ENCODE peak calls at places on chromosomes 12 and 14, in seven cellular contexts. S is tibial artery, K is IMR-90, N is suprapubic skin, P is lung, O is neuronal stem cell, B is ovary. H is an unnamed sample.

GRCh38 chr12:65822732-65823480 is 1.4 kb upstream of the HMGA2 start:
- DNase-seq in O (peak), N (no peak), S (no peak), P (no peak), B (peak), K (peak), H (no peak)

GRCh38 chr14:74655597-74656389 is 43.8 kb upstream of the LTBP2 start:
- DNase-seq in N (no peak), B (no peak), S (no peak), K (peak), O (no peak), P (no peak), H (no peak)

GRCh38 chr12:18158774-18159557 is 69.0 kb upstream of the RERGL start:
- DNase-seq in P (no peak), N (no peak), O (no peak), K (peak), B (no peak), S (no peak), H (peak)

GRCh38 chr14:95686935-95687334 is 709 bp downstream of the TCL1B start:
- DNase-seq in S (no peak), K (no peak), N (no peak), P (no peak), B (no peak), O (no peak), H (no peak)

GRCh38 chr14:30861200-30861599 is 13.2 kb upstream of the COCH start:
- DNase-seq in O (no peak), S (no peak), B (no peak), P (no peak), N (no peak), K (no peak), H (no peak)

GRCh38 chr12:90090929-90091651 is 382.5 kb upstream of the ATP2B1 start:
- DNase-seq in B (no peak), O (peak), S (no peak), K (peak), P (peak), N (peak), H (peak)

GRCh38 chr12:50764116-50764860 is 387 bp downstream of the ATF1 start:
- DNase-seq in K (peak), N (peak), P (peak), S (peak), O (peak), B (peak), H (no peak)

GRCh38 chr12:13347241-13348043 is 150.9 kb downstream of the EMP1 start:
- DNase-seq in P (no peak), B (no peak), K (peak), O (no peak), S (no peak), N (peak), H (peak)

GRCh38 chr14:63940387-63940786 is 87.6 kb downstream of the SYNE2 start:
- DNase-seq in P (no peak), K (no peak), N (no peak), B (no peak), S (no peak), O (no peak), H (no peak)

GRCh38 chr14:52015411-52016030 is 26.2 kb downstream of the RTRAF start:
- DNase-seq in K (peak), B (no peak), O (no peak), P (no peak), N (no peak), S (no peak), H (no peak)

GRCh38 chr12:6372403-6373003 is 2.9 kb downstream of the SCNN1A start:
- DNase-seq in O (no peak), B (no peak), K (peak), S (no peak), P (peak), N (no peak), H (peak)

GRCh38 chr12:92108651-92109050 is 37.0 kb downstream of the BTG1 start:
- DNase-seq in N (no peak), K (peak), B (peak), S (no peak), P (no peak), O (no peak), H (no peak)

GRCh38 chr12:51907864-51908425 is 641 bp downstream of the ACVRL1 start:
- DNase-seq in B (no peak), K (no peak), O (no peak), P (no peak), S (peak), N (peak), H (peak)

GRCh38 chr12:7304456-7304855 is 584 bp downstream of the ACSM4 start:
- DNase-seq in N (no peak), O (no peak), P (no peak), S (no peak), K (no peak), B (no peak), H (no peak)

GRCh38 chr12:110741371-110741770 is 1.3 kb downstream of the PPP1CC start:
- DNase-seq in K (no peak), B (no peak), P (no peak), S (no peak), O (no peak), N (no peak), H (no peak)

GRCh38 chr12:70402597-70402996 is 36.5 kb downstream of the KCNMB4 start:
- DNase-seq in K (no peak), S (no peak), P (no peak), N (no peak), O (no peak), B (no peak), H (no peak)

GRCh38 chr12:50120953-50121352 is 8.9 kb downstream of the COX14 start:
- DNase-seq in K (no peak), O (no peak), B (no peak), S (no peak), P (no peak), N (no peak), H (no peak)

GRCh38 chr14:51884086-51884927 is 23.9 kb downstream of the GNG2 start:
- DNase-seq in S (no peak), O (no peak), B (no peak), K (peak), N (no peak), P (no peak), H (no peak)

GRCh38 chr12:47767197-47767724 is 5.8 kb upstream of the SLC48A1 start:
- DNase-seq in N (no peak), P (peak), S (no peak), K (peak), B (no peak), O (no peak), H (no peak)

GRCh38 chr12:93712204-93712603 is 35.0 kb downstream of the CRADD start:
- DNase-seq in B (no peak), N (no peak), K (no peak), O (no peak), S (no peak), P (no peak), H (no peak)

GRCh38 chr12:120453977-120454376 is 7.7 kb downstream of the GATC start:
- DNase-seq in P (no peak), O (no peak), S (no peak), B (no peak), K (peak), N (no peak), H (no peak)

GRCh38 chr12:50715174-50715573 is 48.7 kb upstream of the ATF1 start:
- DNase-seq in N (no peak), K (peak), P (no peak), S (no peak), B (no peak), O (no peak), H (no peak)

GRCh38 chr12:79406993-79407392 is 283.8 kb downstream of the PAWR start:
- DNase-seq in S (no peak), O (no peak), N (no peak), B (no peak), K (peak), P (no peak), H (no peak)

GRCh38 chr12:113233967-113234366 is 12.7 kb downstream of the TPCN1 start:
- DNase-seq in P (no peak), N (no peak), B (no peak), S (peak), K (no peak), O (no peak), H (no peak)
- H3K27ac ChIP-seq in P (peak), N (no peak), B (no peak), S (peak), K (no peak), O (no peak), H (no peak)

DNA sequence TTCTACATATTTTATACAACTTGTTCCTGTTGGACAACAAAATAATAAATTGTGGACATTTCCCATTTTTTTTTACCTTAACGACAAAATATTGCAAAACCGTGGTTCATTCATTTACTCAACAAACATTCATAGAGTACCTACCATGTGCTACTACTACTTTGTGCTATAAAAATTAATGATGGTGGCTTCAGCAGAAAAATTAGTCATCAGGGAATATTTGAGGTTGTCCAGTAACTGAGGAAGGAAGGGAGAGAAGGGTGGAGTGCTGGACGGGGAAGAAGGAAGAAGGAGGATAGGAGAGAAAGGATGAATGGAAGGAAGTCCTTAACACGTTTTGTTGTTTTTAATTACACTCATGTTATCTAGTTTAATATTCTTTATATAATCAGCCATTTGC is 53.7 kb downstream of the PPFIBP1 start:
- DNase-seq in S (no peak), P (no peak), B (no peak), K (no peak), N (no peak), O (no peak), H (no peak)
- H3K27ac ChIP-seq in S (no peak), P (no peak), B (no peak), K (no peak), N (no peak), O (no peak), H (no peak)

GRCh38 chr12:28054583-28054982 is 82.0 kb upstream of the PTHLH start:
- DNase-seq in S (no peak), O (no peak), K (no peak), B (no peak), P (no peak), N (no peak), H (no peak)

GRCh38 chr12:28051516-28052456 is 79.3 kb upstream of the PTHLH start:
- DNase-seq in B (no peak), O (no peak), K (peak), S (no peak), P (no peak), N (no peak), H (no peak)

DNA sequence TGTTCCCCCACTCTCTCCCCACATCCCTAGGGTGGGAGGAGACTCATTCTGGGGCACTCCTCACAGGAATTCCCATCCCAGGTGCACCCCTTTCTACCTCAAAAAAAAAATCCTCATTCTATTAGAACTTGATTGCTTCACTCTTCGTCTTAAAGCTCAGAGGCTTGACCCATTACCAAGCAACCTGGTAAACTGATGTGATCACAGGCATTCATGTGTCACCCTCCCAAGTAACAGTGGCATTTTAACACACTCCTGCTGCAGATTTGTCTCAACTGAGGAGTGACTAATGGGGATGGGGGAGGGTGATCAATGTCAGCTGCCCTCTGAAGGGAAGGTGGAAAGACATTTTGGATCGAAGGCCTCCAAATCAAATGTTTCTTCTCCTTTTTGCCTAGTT is 78.1 kb upstream of the PTHLH start:
- DNase-seq in N (no peak), K (no peak), S (no peak), O (no peak), P (no peak), B (no peak), H (no peak)
- H3K27ac ChIP-seq in N (no peak), K (no peak), S (no peak), O (no peak), P (no peak), B (no peak), H (no peak)

DNA sequence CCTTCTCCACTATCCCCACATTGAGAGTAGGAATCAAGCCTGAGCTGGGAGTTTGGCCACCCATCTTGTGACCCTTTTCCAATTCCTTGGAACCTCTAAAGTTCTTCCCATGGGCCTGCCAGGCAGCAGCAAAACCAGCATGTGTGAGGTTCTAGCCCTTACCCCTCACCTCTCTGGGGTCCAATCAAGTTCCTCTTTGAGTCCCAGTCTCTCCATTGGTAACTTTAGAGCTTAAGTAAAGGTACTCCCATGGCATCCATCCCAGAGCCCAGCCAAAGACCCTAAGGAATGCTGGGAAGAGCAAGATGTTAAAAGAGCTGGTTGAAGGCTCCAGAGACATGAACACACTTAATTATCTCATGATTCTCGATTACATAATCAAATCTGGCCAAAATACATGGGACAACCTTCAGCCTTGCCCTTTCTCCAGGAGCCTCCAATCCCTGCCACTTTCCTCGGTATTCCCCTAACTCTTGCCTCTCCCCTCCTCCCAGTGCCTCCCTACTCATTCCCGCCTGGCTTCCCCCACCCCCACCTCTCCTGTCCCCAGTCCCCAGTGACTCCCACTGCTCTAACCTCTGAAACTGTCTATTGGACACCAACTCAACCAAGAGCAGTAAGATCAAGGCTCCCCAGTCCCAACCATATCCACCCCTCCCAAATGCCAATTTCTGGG is 4.8 kb upstream of the TNS2 start:
- DNase-seq in N (no peak), S (peak), K (no peak), O (no peak), B (peak), P (no peak), H (no peak)
- H3K27ac ChIP-seq in N (peak), S (peak), K (no peak), O (no peak), B (peak), P (no peak), H (peak)

GRCh38 chr12:57452937-57453509 is 2.1 kb upstream of the INHBE start:
- DNase-seq in S (peak), K (peak), P (peak), N (peak), B (peak), O (no peak), H (peak)
- H3K27ac ChIP-seq in S (peak), K (peak), P (peak), N (no peak), B (no peak), O (no peak), H (peak)

H was measured in tibial nerve.